ENCODE peak calls at places on chromosomes 7 and 10, in four cellular contexts. One of them, this sample, is unnamed.

GRCh38 chr7:36605261-36605660 is 119.0 kb downstream of the AOAH start:
- DNase-seq in lung: no peak
- DNase-seq in Panc1: no peak
- DNase-seq in fibroblast of lung: no peak
- DNase-seq in this sample: no peak

GRCh38 chr7:150845471-150845870 is 6.8 kb upstream of the AOC1 start:
- DNase-seq in lung: no peak
- DNase-seq in Panc1: no peak
- DNase-seq in fibroblast of lung: no peak
- DNase-seq in this sample: peak; percentile 18

GRCh38 chr10:89548673-89549072 is 13.3 kb upstream of the SLC16A12 start:
- DNase-seq in lung: no peak
- DNase-seq in Panc1: no peak
- DNase-seq in fibroblast of lung: no peak
- DNase-seq in this sample: no peak

GRCh38 chr7:108328174-108328651 is 128.0 kb downstream of the NRCAM start:
- DNase-seq in lung: no peak
- DNase-seq in Panc1: no peak
- DNase-seq in fibroblast of lung: no peak
- DNase-seq in this sample: no peak

GRCh38 chr7:80014507-80014906 is 120.1 kb upstream of the GNAI1 start:
- DNase-seq in lung: no peak
- DNase-seq in Panc1: no peak
- DNase-seq in fibroblast of lung: peak; percentile 70
- DNase-seq in this sample: no peak

GRCh38 chr10:247480-247879 is 112.2 kb downstream of the ZMYND11 start:
- DNase-seq in lung: no peak
- DNase-seq in Panc1: no peak
- DNase-seq in fibroblast of lung: no peak
- DNase-seq in this sample: no peak

GRCh38 chr7:81776159-81776558 is 6.3 kb upstream of the HGF start:
- DNase-seq in lung: no peak
- DNase-seq in Panc1: no peak
- DNase-seq in fibroblast of lung: no peak
- DNase-seq in this sample: no peak

GRCh38 chr7:158094046-158094445 is 493.6 kb downstream of the PTPRN2 start:
- DNase-seq in lung: no peak
- DNase-seq in Panc1: no peak
- DNase-seq in fibroblast of lung: no peak
- DNase-seq in this sample: no peak

GRCh38 chr7:142897691-142898090 is 12.1 kb upstream of the TRPV6 start:
- DNase-seq in lung: no peak
- DNase-seq in Panc1: no peak
- DNase-seq in fibroblast of lung: no peak
- DNase-seq in this sample: no peak

GRCh38 chr7:149707448-149707886 is 65.9 kb downstream of the ZNF467 start:
- DNase-seq in lung: no peak
- DNase-seq in Panc1: no peak
- DNase-seq in fibroblast of lung: peak; percentile 24
- DNase-seq in this sample: no peak

GRCh38 chr7:135995751-135996150 is 18.6 kb upstream of the MTPN start:
- DNase-seq in lung: no peak
- DNase-seq in Panc1: no peak
- DNase-seq in fibroblast of lung: no peak
- DNase-seq in this sample: no peak

GRCh38 chr10:46559231-46559671 is 2.8 kb upstream of the GPRIN2 start:
- DNase-seq in lung: peak; percentile 27
- DNase-seq in Panc1: no peak
- DNase-seq in fibroblast of lung: no peak
- DNase-seq in this sample: no peak

GRCh38 chr10:12508165-12508564 is 158.8 kb downstream of the CAMK1D start:
- DNase-seq in lung: no peak
- DNase-seq in Panc1: no peak
- DNase-seq in fibroblast of lung: no peak
- DNase-seq in this sample: no peak

GRCh38 chr10:59131673-59132072 is 44.8 kb upstream of the PHYHIPL start:
- DNase-seq in lung: no peak
- DNase-seq in Panc1: no peak
- DNase-seq in fibroblast of lung: no peak
- DNase-seq in this sample: no peak

GRCh38 chr10:20897146-20897834 is at the start of gene NEBL:
- DNase-seq in lung: no peak
- DNase-seq in Panc1: no peak
- DNase-seq in fibroblast of lung: no peak
- DNase-seq in this sample: no peak

GRCh38 chr10:93079663-93080349 is 6.1 kb downstream of the CYP26A1 start:
- DNase-seq in lung: peak; percentile 19
- DNase-seq in Panc1: no peak
- DNase-seq in fibroblast of lung: no peak
- DNase-seq in this sample: no peak

GRCh38 chr10:93074137-93074596 is 474 bp downstream of the CYP26A1 start:
- DNase-seq in lung: no peak
- DNase-seq in Panc1: no peak
- DNase-seq in fibroblast of lung: no peak
- DNase-seq in this sample: peak; percentile 33

GRCh38 chr10:126384269-126384873 is 3.9 kb downstream of the ADAM12 start:
- DNase-seq in lung: no peak
- DNase-seq in Panc1: no peak
- DNase-seq in fibroblast of lung: peak; percentile 46
- DNase-seq in this sample: no peak

GRCh38 chr10:129541748-129542487 is 74.9 kb downstream of the MGMT start:
- DNase-seq in lung: no peak
- DNase-seq in Panc1: no peak
- DNase-seq in fibroblast of lung: no peak
- DNase-seq in this sample: no peak

GRCh38 chr7:158836692-158837091 is 7.4 kb upstream of the ESYT2 start:
- DNase-seq in lung: no peak
- DNase-seq in Panc1: no peak
- DNase-seq in fibroblast of lung: no peak
- DNase-seq in this sample: no peak

GRCh38 chr10:42960491-42961155 is 116.2 kb upstream of the RET start:
- DNase-seq in lung: no peak
- DNase-seq in Panc1: no peak
- DNase-seq in fibroblast of lung: peak; percentile 8
- DNase-seq in this sample: peak; percentile 79

GRCh38 chr10:4763960-4764428 is 62.0 kb upstream of the AKR1E2 start:
- DNase-seq in lung: no peak
- DNase-seq in Panc1: peak; percentile 46
- DNase-seq in fibroblast of lung: peak; percentile 84
- DNase-seq in this sample: peak; percentile 33

GRCh38 chr10:38094923-38095574 is 912 bp downstream of the ZNF37A start:
- DNase-seq in lung: no peak
- DNase-seq in Panc1: no peak
- DNase-seq in fibroblast of lung: peak; percentile 19
- DNase-seq in this sample: no peak

GRCh38 chr7:95433129-95433528 is 1.7 kb downstream of the PON2 start:
- DNase-seq in lung: no peak
- DNase-seq in Panc1: no peak
- DNase-seq in fibroblast of lung: no peak
- DNase-seq in this sample: no peak

GRCh38 chr10:60732240-60733188 is 45.8 kb upstream of the CDK1 start:
- DNase-seq in lung: peak; percentile 39
- DNase-seq in Panc1: no peak
- DNase-seq in fibroblast of lung: no peak
- DNase-seq in this sample: peak; percentile 4

GRCh38 chr10:17793041-17793440 is 16.1 kb upstream of the MRC1 start:
- DNase-seq in lung: no peak
- DNase-seq in Panc1: no peak
- DNase-seq in fibroblast of lung: no peak
- DNase-seq in this sample: no peak

GRCh38 chr10:132971448-132972148 is 29.2 kb upstream of the CFAP46 start:
- DNase-seq in lung: no peak
- DNase-seq in Panc1: no peak
- DNase-seq in fibroblast of lung: no peak
- DNase-seq in this sample: no peak

GRCh38 chr10:132973903-132974241 is 31.5 kb upstream of the CFAP46 start:
- DNase-seq in lung: no peak
- DNase-seq in Panc1: no peak
- DNase-seq in fibroblast of lung: no peak
- DNase-seq in this sample: no peak

GRCh38 chr10:132972149-132972985 is 30.0 kb upstream of the CFAP46 start:
- DNase-seq in lung: no peak
- DNase-seq in Panc1: no peak
- DNase-seq in fibroblast of lung: no peak
- DNase-seq in this sample: no peak

GRCh38 chr10:132974249-132974796 is 32.0 kb upstream of the CFAP46 start:
- DNase-seq in lung: no peak
- DNase-seq in Panc1: no peak
- DNase-seq in fibroblast of lung: no peak
- DNase-seq in this sample: no peak

GRCh38 chr10:132972986-132973902 is 30.9 kb upstream of the CFAP46 start:
- DNase-seq in lung: no peak
- DNase-seq in Panc1: no peak
- DNase-seq in fibroblast of lung: no peak
- DNase-seq in this sample: no peak
- H3K27me3 ChIP-seq in lung: peaks cover 9% of the 10 kb centered on the region
- H3K27me3 ChIP-seq in Panc1: peaks cover 19% of the 10 kb centered on the region
- H3K27me3 ChIP-seq in fibroblast of lung: peaks cover 5% of the 10 kb centered on the region
- H3K27me3 ChIP-seq in this sample: peaks cover 11% of the 10 kb centered on the region

DNA sequence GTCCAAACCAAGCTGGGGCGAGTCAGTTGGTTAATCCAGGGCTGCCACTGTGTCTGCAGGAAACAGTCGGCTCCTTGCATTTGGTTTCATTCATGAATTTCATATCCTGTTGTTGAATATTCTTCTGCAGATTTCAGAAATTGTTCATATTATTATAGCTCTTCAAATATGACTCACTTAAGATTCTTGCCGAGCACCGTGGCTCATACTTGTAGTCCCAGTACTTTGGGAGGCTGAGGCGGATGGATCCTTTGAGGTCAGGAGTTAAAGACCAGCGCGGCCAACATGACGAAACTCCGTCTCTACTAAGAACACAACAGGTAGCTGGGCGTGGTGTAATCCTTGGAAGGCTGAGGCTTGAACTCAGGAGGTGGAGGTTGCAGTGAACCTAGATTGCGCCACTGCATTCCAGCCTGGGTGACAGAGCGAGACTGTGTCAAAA is 24.0 kb downstream of the PFKP start:
- DNase-seq in lung: peak; percentile 83
- DNase-seq in Panc1: no peak
- DNase-seq in fibroblast of lung: peak; percentile 92
- DNase-seq in this sample: peak; percentile 83
- H3K4me3 ChIP-seq in lung: no peak overlapping the region
- H3K4me3 ChIP-seq in Panc1: no peak overlapping the region
- H3K4me3 ChIP-seq in fibroblast of lung: peak overlapping the region; percentile 11
- H3K4me3 ChIP-seq in this sample: no peak overlapping the region

GRCh38 chr7:21939136-21939857 is 6.4 kb downstream of the CDCA7L start:
- DNase-seq in lung: peak; percentile 50
- DNase-seq in Panc1: peak; percentile 30
- DNase-seq in fibroblast of lung: no peak
- DNase-seq in this sample: no peak

GRCh38 chr7:21939858-21940322 is 5.8 kb downstream of the CDCA7L start:
- DNase-seq in lung: no peak
- DNase-seq in Panc1: no peak
- DNase-seq in fibroblast of lung: no peak
- DNase-seq in this sample: no peak

GRCh38 chr7:21934824-21935223 is 10.9 kb downstream of the CDCA7L start:
- DNase-seq in lung: no peak
- DNase-seq in Panc1: no peak
- DNase-seq in fibroblast of lung: no peak
- DNase-seq in this sample: no peak

GRCh38 chr7:21941570-21942224 is 4.0 kb downstream of the CDCA7L start:
- DNase-seq in lung: no peak
- DNase-seq in Panc1: no peak
- DNase-seq in fibroblast of lung: no peak
- DNase-seq in this sample: peak; percentile 41

DNA sequence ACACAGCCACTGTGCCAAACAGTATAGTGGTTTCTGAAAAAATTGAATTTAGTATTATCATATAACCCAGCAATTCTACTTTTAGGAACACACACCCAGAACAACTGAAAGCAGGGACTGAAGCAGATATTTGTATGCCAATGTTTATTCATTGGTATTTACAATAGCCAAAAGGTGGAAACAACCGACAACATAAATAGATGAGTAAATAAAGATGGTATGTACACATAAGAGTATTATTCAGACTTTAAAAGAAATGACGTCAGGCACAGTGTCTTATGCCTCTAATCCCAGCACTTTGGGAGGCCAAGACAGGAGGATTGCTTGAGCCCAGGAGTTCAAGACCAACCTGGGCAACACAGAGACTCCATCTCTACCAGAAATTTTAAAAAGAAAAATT is 7.2 kb downstream of the CDCA7L start:
- DNase-seq in lung: no peak
- DNase-seq in Panc1: peak; percentile 51
- DNase-seq in fibroblast of lung: no peak
- DNase-seq in this sample: peak; percentile 27
- H3K36me3 ChIP-seq in lung: no peaks in the 10 kb centered on the region
- H3K36me3 ChIP-seq in Panc1: no peaks in the 10 kb centered on the region
- H3K36me3 ChIP-seq in fibroblast of lung: no peaks in the 10 kb centered on the region
- H3K36me3 ChIP-seq in this sample: peaks cover 50% of the 10 kb centered on the region

GRCh38 chr10:133204226-133205015 is 25.6 kb upstream of the UTF1 start:
- DNase-seq in lung: no peak
- DNase-seq in Panc1: no peak
- DNase-seq in fibroblast of lung: no peak
- DNase-seq in this sample: no peak

GRCh38 chr10:133201151-133201947 is 28.7 kb upstream of the UTF1 start:
- DNase-seq in lung: no peak
- DNase-seq in Panc1: no peak
- DNase-seq in fibroblast of lung: no peak
- DNase-seq in this sample: no peak

GRCh38 chr10:133201948-133202725 is 27.9 kb upstream of the UTF1 start:
- DNase-seq in lung: no peak
- DNase-seq in Panc1: no peak
- DNase-seq in fibroblast of lung: no peak
- DNase-seq in this sample: no peak

GRCh38 chr10:133203652-133204195 is 26.3 kb upstream of the UTF1 start:
- DNase-seq in lung: no peak
- DNase-seq in Panc1: no peak
- DNase-seq in fibroblast of lung: no peak
- DNase-seq in this sample: no peak

DNA sequence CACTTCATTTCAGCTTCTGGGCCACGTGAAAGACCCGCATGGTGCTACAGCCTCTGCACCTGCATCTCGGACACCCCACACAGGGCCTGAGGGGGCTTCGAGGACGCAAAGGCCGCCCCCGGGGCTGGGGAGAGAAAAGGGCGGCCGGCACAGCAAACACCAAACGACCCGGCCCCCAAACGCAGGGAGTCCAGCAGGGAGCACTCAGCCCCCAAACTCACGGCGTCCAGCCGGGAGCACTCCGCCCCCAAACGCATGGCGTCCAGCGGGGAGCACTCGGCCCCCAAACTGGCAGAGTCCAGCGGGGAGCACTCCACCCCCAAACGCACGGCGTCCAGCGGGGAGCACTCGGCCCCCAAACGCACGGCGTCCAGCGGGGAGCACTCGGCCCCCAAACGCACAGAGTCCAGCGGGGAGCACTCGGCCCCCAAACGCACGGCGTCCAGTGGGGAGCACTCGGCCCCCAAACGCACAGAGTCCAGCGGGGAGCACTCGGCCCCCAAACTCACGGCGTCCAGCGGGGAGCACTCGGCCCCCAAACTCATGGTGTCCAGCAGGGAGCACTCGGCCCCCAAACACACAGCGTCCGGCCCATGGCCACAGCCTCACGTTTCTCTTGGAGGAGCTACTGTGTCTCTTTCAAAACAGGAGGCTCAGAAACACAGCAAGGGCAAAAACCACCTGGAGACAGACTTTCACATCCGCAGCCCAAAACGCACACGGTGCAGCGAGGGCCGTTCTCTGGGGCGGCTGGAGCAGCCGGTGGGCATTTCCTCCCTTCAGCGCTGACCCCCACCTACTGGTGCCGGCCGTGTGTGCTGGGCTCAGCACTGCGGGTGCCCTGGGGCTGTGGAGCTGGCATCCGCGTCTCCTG is 27.0 kb upstream of the UTF1 start:
- DNase-seq in lung: no peak
- DNase-seq in Panc1: no peak
- DNase-seq in fibroblast of lung: no peak
- DNase-seq in this sample: no peak
- H3K27me3 ChIP-seq in lung: no peaks in the 10 kb centered on the region
- H3K27me3 ChIP-seq in Panc1: no peaks in the 10 kb centered on the region
- H3K27me3 ChIP-seq in fibroblast of lung: no peaks in the 10 kb centered on the region
- H3K27me3 ChIP-seq in this sample: no peaks in the 10 kb centered on the region